ENCODE peak calls at places on chromosomes 12 and 14, in seven cellular contexts. N is breast epithelium, C is cardiac muscle cell, M is adrenal gland, E is lower lobe of right lung, G is uterus, O is psoas muscle. F is an unnamed sample.

GRCh38 chr12:77343291-77343690 is 277.9 kb upstream of the E2F7 start:
- DNase-seq in O (no peak), G (no peak), M (no peak), E (no peak), C (peak; percentile 25), N (no peak), F (no peak)

GRCh38 chr12:95972832-95973465 is 23.2 kb downstream of the HAL start:
- DNase-seq in N (no peak), M (no peak), G (no peak), E (no peak), O (no peak), C (no peak), F (no peak)

GRCh38 chr14:21825147-21825743 is 151.6 kb upstream of the OR4E1 start:
- DNase-seq in C (peak; percentile 21), E (no peak), M (no peak), G (no peak), N (no peak), O (no peak), F (no peak)

GRCh38 chr12:67991158-67991557 is 1.9 kb downstream of the IFNG-AS1 start:
- DNase-seq in M (no peak), O (no peak), C (no peak), G (no peak), N (no peak), E (no peak), F (peak; percentile 12)

GRCh38 chr12:2613674-2614073 is 181.1 kb upstream of the FKBP4 start:
- DNase-seq in N (no peak), G (peak; percentile 35), E (no peak), C (peak; percentile 93), M (peak; percentile 28), O (no peak), F (no peak)

GRCh38 chr14:92463141-92463540 is 50.4 kb upstream of the RIN3 start:
- DNase-seq in G (no peak), M (no peak), C (no peak), O (no peak), N (peak; percentile 1), E (no peak), F (no peak)

GRCh38 chr14:78197088-78197487 is 26.9 kb downstream of the NRXN3 start:
- DNase-seq in G (no peak), C (no peak), N (no peak), M (no peak), E (no peak), O (no peak), F (no peak)

GRCh38 chr12:23729354-23729753 is 220.1 kb downstream of the SOX5 start:
- DNase-seq in G (no peak), E (no peak), O (no peak), C (peak; percentile 4), M (no peak), N (no peak), F (no peak)

GRCh38 chr12:40903040-40903439 is 210.8 kb downstream of the CNTN1 start:
- DNase-seq in G (no peak), M (no peak), N (no peak), C (no peak), O (no peak), E (no peak), F (no peak)

GRCh38 chr14:30291216-30291615 is 267.7 kb upstream of the G2E3 start:
- DNase-seq in O (no peak), C (peak; percentile 67), E (no peak), G (no peak), N (no peak), M (no peak), F (no peak)

GRCh38 chr12:49599961-49600360 is 5.5 kb downstream of the FAM186B start:
- DNase-seq in C (no peak), N (no peak), E (no peak), O (no peak), M (no peak), G (no peak), F (no peak)

GRCh38 chr14:99127651-99128167 is 144.3 kb downstream of the BCL11B start:
- DNase-seq in O (no peak), N (peak; percentile 16), C (peak; percentile 64), G (no peak), E (no peak), M (no peak), F (no peak)

GRCh38 chr12:5485471-5485870 is 53.6 kb downstream of the NTF3 start:
- DNase-seq in M (no peak), O (no peak), N (no peak), E (no peak), C (no peak), G (no peak), F (no peak)

GRCh38 chr14:103072595-103073366 is 11.2 kb upstream of the LBHD2 start:
- DNase-seq in O (no peak), M (no peak), C (no peak), G (no peak), N (no peak), E (no peak), F (no peak)

GRCh38 chr12:110079477-110080400 is 31.4 kb upstream of the C12orf76 start:
- DNase-seq in M (no peak), C (peak; percentile 72), N (peak; percentile 23), O (peak; percentile 62), E (peak; percentile 80), G (no peak), F (peak; percentile 51)

GRCh38 chr12:8581098-8581784 is 31.4 kb downstream of the AICDA start:
- DNase-seq in O (no peak), N (no peak), M (no peak), E (no peak), G (no peak), C (no peak), F (no peak)

GRCh38 chr12:93601591-93601990 is 29.1 kb downstream of the SOCS2 start:
- DNase-seq in C (no peak), E (no peak), O (no peak), M (no peak), N (no peak), G (no peak), F (no peak)

GRCh38 chr14:28652782-28653181 is 113.8 kb upstream of the FOXG1 start:
- DNase-seq in E (no peak), G (no peak), N (no peak), M (no peak), C (no peak), O (no peak), F (no peak)

GRCh38 chr14:104171948-104172347 is 33.6 kb downstream of the KIF26A start:
- DNase-seq in G (no peak), E (no peak), C (no peak), O (no peak), M (no peak), N (no peak), F (no peak)

GRCh38 chr12:2284321-2284813 is 231.6 kb downstream of the CACNA1C start:
- DNase-seq in G (no peak), E (no peak), O (no peak), C (peak; percentile 93), N (no peak), M (no peak), F (no peak)

GRCh38 chr12:54292931-54293241 is 7.9 kb downstream of the NFE2 start:
- DNase-seq in N (no peak), O (no peak), M (no peak), C (no peak), E (no peak), G (no peak), F (no peak)

GRCh38 chr12:131366261-131366871 is 344.5 kb upstream of the SFSWAP start:
- DNase-seq in C (no peak), M (no peak), N (no peak), E (no peak), O (no peak), G (peak; percentile 54), F (no peak)

DNA sequence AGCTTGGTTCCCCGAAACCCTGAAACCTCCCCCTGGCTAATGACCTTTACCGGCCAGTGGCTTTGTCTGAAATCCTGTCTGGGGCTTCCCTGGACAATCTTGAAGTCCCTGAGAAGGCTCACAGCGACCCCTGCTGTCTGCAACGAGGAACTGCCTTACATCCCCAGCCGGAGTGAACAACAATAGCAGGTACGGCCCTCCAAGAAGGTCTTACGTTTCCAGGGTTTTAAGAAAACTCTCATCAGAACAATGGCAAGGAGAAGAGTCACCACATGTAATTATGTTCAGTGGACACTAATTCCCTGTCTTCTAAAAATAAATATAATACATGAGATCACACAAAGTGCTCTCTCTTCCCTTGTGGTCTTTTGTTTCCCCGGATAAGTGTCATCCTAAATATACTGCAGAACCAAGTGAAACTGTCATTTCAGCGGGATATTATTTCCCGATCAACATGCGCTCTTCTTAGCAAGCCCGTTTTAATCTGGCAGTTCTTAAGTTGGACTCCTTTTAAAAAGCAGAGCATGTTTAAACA is 53.3 kb downstream of the RBM19 start:
- DNase-seq in N (peak; percentile 57), G (peak; percentile 51), E (peak; percentile 62), O (peak; percentile 69), C (peak; percentile 81), M (peak; percentile 64), F (peak; percentile 15)
- H3K4me1 ChIP-seq in N (no peaks in the 10 kb centered on the region), G (no peaks in the 10 kb centered on the region), E (no peaks in the 10 kb centered on the region), O (no peaks in the 10 kb centered on the region), C (no peaks in the 10 kb centered on the region), M (no peaks in the 10 kb centered on the region), F (no peaks in the 10 kb centered on the region)

DNA sequence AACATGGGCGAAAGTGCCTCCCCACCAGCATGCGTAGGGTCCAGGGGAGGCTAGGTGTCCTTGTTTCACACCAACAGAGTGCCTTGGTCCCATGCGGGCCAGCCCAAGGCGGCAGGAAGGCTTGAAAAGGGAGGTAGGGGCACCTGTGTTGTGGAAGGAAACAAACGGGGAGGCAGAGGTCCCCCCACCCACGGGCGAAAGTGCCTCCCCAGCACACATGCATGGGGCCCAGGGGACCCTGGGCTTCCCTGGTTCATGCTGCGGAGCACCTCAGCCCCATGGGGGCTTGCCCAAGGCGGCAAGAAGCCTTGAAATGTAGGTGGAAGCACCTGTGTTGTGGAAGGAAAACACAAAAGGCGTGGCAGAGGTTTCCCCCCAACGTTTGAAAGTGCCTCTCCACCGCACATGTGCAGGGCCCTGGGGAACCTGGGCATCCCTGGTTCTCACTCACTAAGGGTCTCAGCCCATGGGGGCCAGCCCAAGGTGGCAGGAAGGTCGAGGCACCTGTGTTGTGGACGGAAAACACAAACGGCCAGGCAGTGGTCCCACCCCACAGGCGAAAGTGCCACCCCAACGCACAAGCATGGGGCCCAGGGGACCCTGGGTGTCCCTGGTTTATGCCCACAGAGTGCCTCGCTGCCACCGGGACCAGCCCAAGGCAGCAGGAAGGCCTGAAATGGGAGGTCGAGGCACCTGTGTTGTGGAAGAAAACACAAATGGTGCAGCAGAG is 374.7 kb downstream of the ALG10 start:
- DNase-seq in E (peak; percentile 20), O (peak; percentile 22), C (no peak), N (peak; percentile 8), M (peak; percentile 6), G (peak; percentile 4), F (no peak)
- H3K9me3 ChIP-seq in E (peaks cover 15% of the 10 kb centered on the region), O (no peaks in the 10 kb centered on the region), C (no peaks in the 10 kb centered on the region), N (peaks cover 99% of the 10 kb centered on the region), M (no peaks in the 10 kb centered on the region), G (no peaks in the 10 kb centered on the region), F (peaks cover 9% of the 10 kb centered on the region)

DNA sequence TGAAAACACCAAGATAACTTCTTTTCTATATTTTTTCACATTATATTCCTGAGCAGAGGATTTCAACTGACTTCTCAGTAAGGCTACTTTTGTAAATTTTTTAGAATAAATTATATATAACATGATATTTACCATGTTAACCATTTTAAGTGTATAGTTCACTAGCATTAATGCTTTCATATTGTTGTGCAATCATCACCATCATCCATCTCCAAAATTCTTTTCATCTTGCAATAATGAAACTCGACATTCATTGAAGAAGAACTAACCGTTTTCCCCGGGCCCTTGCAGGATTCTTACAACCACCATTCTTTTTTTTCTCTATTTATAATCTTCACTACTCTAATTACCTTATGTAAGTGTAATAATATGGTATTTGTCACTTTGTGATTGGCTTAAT is 1036.1 kb downstream of the LRFN5 start:
- DNase-seq in O (no peak), E (no peak), N (no peak), G (no peak), M (no peak), C (no peak), F (no peak)
- H3K4me3 ChIP-seq in O (no peak overlapping the region), E (no peak overlapping the region), N (no peak overlapping the region), G (no peak overlapping the region), M (no peak overlapping the region), C (no peak overlapping the region), F (no peak overlapping the region)

GRCh38 chr12:124504273-124505000 is 63.0 kb downstream of the NCOR2 start:
- DNase-seq in E (no peak), N (no peak), M (no peak), O (peak; percentile 48), G (peak; percentile 76), C (no peak), F (no peak)
- H3K4me1 ChIP-seq in E (peaks cover 89% of the 10 kb centered on the region), N (peaks cover 26% of the 10 kb centered on the region), M (peaks cover 47% of the 10 kb centered on the region), O (peaks cover 86% of the 10 kb centered on the region), G (peaks cover 52% of the 10 kb centered on the region), C (peaks cover 52% of the 10 kb centered on the region), F (no peaks in the 10 kb centered on the region)